ENCODE peak calls at places on chromosomes 13 and 19, in eight cellular contexts. O is DMS 273 treated with DMSO at 0.1 percent for 48 hours; G is GM03348; Z is GM12891; N is iris pigment epithelial cell; Q is activated B cell treated with CpG ODN at 0.5 μM for 24 hours; Y is upper lobe of left lung; W is stimulated activated CD8-positive, alpha-beta memory T cell treated with anti-CD3 and anti-CD28 coated beads, Interleukin-15, amount 100 ng/mL, for 24 hours. A is an unnamed sample.

GRCh38 chr13:56187331-56187730 is 953.4 kb upstream of the PRR20A start:
- DNase-seq in O (no peak), G (no peak), Z (no peak), N (no peak), Q (no peak), Y (peak; percentile 65), W (no peak), A (no peak)

GRCh38 chr13:113815151-113816058 is 48.5 kb downstream of the GAS6 start:
- DNase-seq in O (no peak), G (no peak), Z (no peak), N (no peak), Q (peak; percentile 33), Y (peak; percentile 59), W (no peak), A (no peak)

GRCh38 chr19:56949651-56950050 is 109.1 kb upstream of the PEG3 start:
- DNase-seq in O (no peak), G (no peak), Z (no peak), N (no peak), Q (no peak), Y (no peak), W (no peak), A (no peak)

GRCh38 chr19:58336820-58337219 is 10.0 kb downstream of the ZSCAN22 start:
- DNase-seq in O (no peak), G (no peak), Z (no peak), N (no peak), Q (no peak), Y (no peak), W (no peak), A (no peak)

GRCh38 chr19:19457691-19458090 is 52.2 kb downstream of the GATAD2A start:
- DNase-seq in O (no peak), G (no peak), Z (no peak), N (no peak), Q (no peak), Y (no peak), W (no peak), A (no peak)

GRCh38 chr13:75938811-75939525 is 302.8 kb downstream of the LMO7 start:
- DNase-seq in O (no peak), G (no peak), Z (no peak), N (peak; percentile 71), Q (no peak), Y (no peak), W (no peak), A (no peak)

GRCh38 chr19:19067276-19068072 is 3.7 kb downstream of the SLC25A42 start:
- DNase-seq in O (no peak), G (peak; percentile 65), Z (no peak), N (no peak), Q (no peak), Y (no peak), W (no peak), A (peak; percentile 13)

GRCh38 chr13:85700909-85701308 is 98.3 kb downstream of the SLITRK6 start:
- DNase-seq in O (no peak), G (no peak), Z (no peak), N (no peak), Q (no peak), Y (no peak), W (no peak), A (no peak)

GRCh38 chr19:14700711-14701110 is 10.9 kb downstream of the ZNF333 start:
- DNase-seq in O (no peak), G (no peak), Z (no peak), N (no peak), Q (no peak), Y (no peak), W (no peak), A (no peak)

GRCh38 chr19:38739440-38740251 is 4.6 kb downstream of the CAPN12 start:
- DNase-seq in O (no peak), G (no peak), Z (no peak), N (no peak), Q (no peak), Y (peak; percentile 58), W (no peak), A (no peak)

GRCh38 chr13:50893211-50893852 is 16.3 kb upstream of the RNASEH2B start:
- DNase-seq in O (peak; percentile 33), G (peak; percentile 45), Z (no peak), N (peak; percentile 50), Q (no peak), Y (no peak), W (no peak), A (no peak)

GRCh38 chr13:47287291-47287751 is 390.5 kb upstream of the HTR2A start:
- DNase-seq in O (no peak), G (peak; percentile 22), Z (no peak), N (peak; percentile 28), Q (no peak), Y (no peak), W (no peak), A (no peak)

GRCh38 chr13:86569974-86570373 is 770.8 kb upstream of the SLITRK6 start:
- DNase-seq in O (no peak), G (no peak), Z (no peak), N (no peak), Q (no peak), Y (no peak), W (no peak), A (no peak)

GRCh38 chr19:14158276-14159023 is 22.1 kb upstream of the ASF1B start:
- DNase-seq in O (no peak), G (no peak), Z (peak; percentile 14), N (no peak), Q (no peak), Y (no peak), W (no peak), A (no peak)

GRCh38 chr19:3140667-3141038 is 4.8 kb downstream of the GNA15 start:
- DNase-seq in O (no peak), G (no peak), Z (no peak), N (no peak), Q (no peak), Y (no peak), W (no peak), A (no peak)

GRCh38 chr13:65943711-65944110 is 1286.4 kb downstream of the PCDH9 start:
- DNase-seq in O (peak; percentile 40), G (peak; percentile 3), Z (no peak), N (peak; percentile 60), Q (no peak), Y (no peak), W (no peak), A (no peak)

GRCh38 chr19:55105237-55105636 is 12.2 kb downstream of the PPP1R12C start:
- DNase-seq in O (no peak), G (no peak), Z (no peak), N (no peak), Q (no peak), Y (no peak), W (no peak), A (no peak)

GRCh38 chr13:36758345-36758744 is 60.7 kb upstream of the RFXAP start:
- DNase-seq in O (peak; percentile 32), G (no peak), Z (no peak), N (no peak), Q (no peak), Y (no peak), W (no peak), A (no peak)

GRCh38 chr19:2247433-2248101 is 1.6 kb upstream of the AMH start:
- DNase-seq in O (no peak), G (no peak), Z (no peak), N (no peak), Q (no peak), Y (peak; percentile 66), W (no peak), A (no peak)

GRCh38 chr19:2167896-2168618 is 4.3 kb downstream of the DOT1L start:
- DNase-seq in O (no peak), G (no peak), Z (no peak), N (peak; percentile 64), Q (peak; percentile 76), Y (no peak), W (no peak), A (peak; percentile 55)

GRCh38 chr19:18321729-18322091 is 1.2 kb downstream of the LSM4 start:
- DNase-seq in O (no peak), G (no peak), Z (no peak), N (no peak), Q (no peak), Y (no peak), W (no peak), A (no peak)

GRCh38 chr19:16457195-16457953 is 14.4 kb downstream of the EPS15L1 start:
- DNase-seq in O (peak; percentile 66), G (peak; percentile 77), Z (no peak), N (peak; percentile 42), Q (no peak), Y (no peak), W (no peak), A (no peak)

GRCh38 chr19:55082023-55082851 is 6.6 kb downstream of the EPS8L1 start:
- DNase-seq in O (no peak), G (peak; percentile 57), Z (no peak), N (peak; percentile 70), Q (no peak), Y (peak; percentile 89), W (no peak), A (no peak)

GRCh38 chr13:109630281-109630680 is 156.1 kb downstream of the IRS2 start:
- DNase-seq in O (no peak), G (no peak), Z (no peak), N (no peak), Q (no peak), Y (no peak), W (no peak), A (no peak)

GRCh38 chr13:110015253-110015652 is 228.9 kb upstream of the IRS2 start:
- DNase-seq in O (no peak), G (no peak), Z (no peak), N (peak; percentile 74), Q (no peak), Y (no peak), W (no peak), A (no peak)

GRCh38 chr13:74465279-74465678 is 331.1 kb upstream of the KLF12 start:
- DNase-seq in O (no peak), G (no peak), Z (no peak), N (no peak), Q (no peak), Y (no peak), W (no peak), A (no peak)

GRCh38 chr13:36710396-36710795 is 36.6 kb downstream of the SERTM1 start:
- DNase-seq in O (no peak), G (no peak), Z (no peak), N (no peak), Q (no peak), Y (no peak), W (no peak), A (no peak)

GRCh38 chr19:8363803-8364771 is at the start of gene ANGPTL4:
- DNase-seq in O (no peak), G (peak; percentile 89), Z (no peak), N (peak; percentile 85), Q (no peak), Y (peak; percentile 87), W (peak; percentile 4), A (peak; percentile 61)

GRCh38 chr19:5588441-5588840 is 20.7 kb upstream of the TINCR start:
- DNase-seq in O (no peak), G (no peak), Z (no peak), N (no peak), Q (no peak), Y (no peak), W (no peak), A (peak; percentile 27)

GRCh38 chr13:113906566-113906965 is 42.7 kb upstream of the GAS6 start:
- DNase-seq in O (no peak), G (no peak), Z (no peak), N (no peak), Q (no peak), Y (peak; percentile 46), W (no peak), A (no peak)

GRCh38 chr13:114130708-114131580 is 1.5 kb downstream of the RASA3 start:
- DNase-seq in O (no peak), G (peak; percentile 86), Z (peak; percentile 60), N (peak; percentile 91), Q (peak; percentile 40), Y (peak; percentile 84), W (no peak), A (peak; percentile 58)

GRCh38 chr19:51327066-51327985 is 14.6 kb downstream of the VSIG10L start:
- DNase-seq in O (no peak), G (peak; percentile 80), Z (peak; percentile 83), N (peak; percentile 57), Q (no peak), Y (peak; percentile 89), W (peak; percentile 38), A (no peak)

GRCh38 chr13:94335786-94336357 is 143.6 kb downstream of the DCT start:
- DNase-seq in O (no peak), G (no peak), Z (no peak), N (peak; percentile 78), Q (no peak), Y (no peak), W (no peak), A (no peak)

A was measured in globus pallidus.